ENCODE peak calls at places on chromosomes 7 and 10, in seven cellular contexts. A is stimulated activated CD4-positive, alpha-beta T cell treated with anti-CD3 and anti-CD28 coated beads, Interleukin-1b, Interleukin-23, amount 100 ng/mL, for 24 hours; Q is aorta; R is neuronal stem cell; H is frontal cortex; Y is ACHN; F is anterior cingulate cortex. W is an unnamed sample.

GRCh38 chr10:133315847-133316246 is 7.1 kb downstream of the ZNF511 start:
- DNase-seq in A (no peak), Q (no peak), R (no peak), H (no peak), Y (peak), F (no peak), W (no peak)

GRCh38 chr7:111029574-111030357 is 61.2 kb upstream of the LRRN3 start:
- DNase-seq in A (peak), Q (no peak), R (no peak), H (no peak), Y (no peak), F (no peak), W (no peak)

GRCh38 chr7:151339651-151340377 is 1.8 kb upstream of the NUB1 start:
- DNase-seq in A (no peak), Q (no peak), R (no peak), H (no peak), Y (no peak), F (no peak), W (no peak)

GRCh38 chr10:99555371-99556224 is 22.9 kb downstream of the NKX2-3 start:
- DNase-seq in A (no peak), Q (no peak), R (no peak), H (no peak), Y (no peak), F (no peak), W (no peak)

GRCh38 chr7:70693690-70694356 is 438.1 kb upstream of the GALNT17 start:
- DNase-seq in A (no peak), Q (peak), R (peak), H (peak), Y (no peak), F (peak), W (no peak)

GRCh38 chr7:26187380-26188290 is 12.9 kb downstream of the HNRNPA2B1 start:
- DNase-seq in A (no peak), Q (no peak), R (no peak), H (no peak), Y (no peak), F (no peak), W (no peak)

GRCh38 chr7:17937506-17938115 is 2.7 kb downstream of the SNX13 start:
- DNase-seq in A (no peak), Q (no peak), R (no peak), H (no peak), Y (peak), F (no peak), W (no peak)

GRCh38 chr10:89889610-89890009 is 188.2 kb downstream of the KIF20B start:
- DNase-seq in A (no peak), Q (no peak), R (no peak), H (no peak), Y (no peak), F (no peak), W (no peak)

GRCh38 chr7:80131675-80132435 is 2.8 kb upstream of the GNAI1 start:
- DNase-seq in A (no peak), Q (no peak), R (no peak), H (no peak), Y (no peak), F (no peak), W (no peak)

GRCh38 chr10:89209718-89210117 is 2.6 kb upstream of the CH25H start:
- DNase-seq in A (no peak), Q (no peak), R (no peak), H (no peak), Y (no peak), F (no peak), W (no peak)

GRCh38 chr10:94630017-94630688 is 53.4 kb upstream of the CYP2C18 start:
- DNase-seq in A (no peak), Q (no peak), R (peak), H (peak), Y (peak), F (no peak), W (no peak)

GRCh38 chr7:54542920-54543539 is 855 bp downstream of the VSTM2A start:
- DNase-seq in A (no peak), Q (no peak), R (peak), H (no peak), Y (peak), F (no peak), W (no peak)

GRCh38 chr10:20768849-20769248 is 128.3 kb downstream of the NEBL start:
- DNase-seq in A (no peak), Q (no peak), R (peak), H (no peak), Y (peak), F (no peak), W (no peak)

GRCh38 chr7:118148930-118149329 is 35.0 kb upstream of the LSM8 start:
- DNase-seq in A (no peak), Q (no peak), R (no peak), H (no peak), Y (no peak), F (no peak), W (no peak)

GRCh38 chr10:71378341-71379117 is 18.2 kb upstream of the CDH23 start:
- DNase-seq in A (no peak), Q (no peak), R (no peak), H (no peak), Y (no peak), F (no peak), W (no peak)

GRCh38 chr7:141103847-141104429 is 30.1 kb downstream of the TMEM178B start:
- DNase-seq in A (no peak), Q (no peak), R (no peak), H (no peak), Y (no peak), F (no peak), W (no peak)

GRCh38 chr7:37109016-37109415 is 339.6 kb downstream of the ELMO1 start:
- DNase-seq in A (no peak), Q (no peak), R (no peak), H (no peak), Y (no peak), F (no peak), W (no peak)

GRCh38 chr10:125629758-125630376 is 53.1 kb downstream of the TEX36 start:
- DNase-seq in A (no peak), Q (no peak), R (no peak), H (peak), Y (peak), F (no peak), W (no peak)

GRCh38 chr10:34539533-34540315 is 275.4 kb downstream of the PARD3 start:
- DNase-seq in A (no peak), Q (no peak), R (no peak), H (no peak), Y (peak), F (no peak), W (no peak)

GRCh38 chr10:102865620-102866019 is 3.6 kb upstream of the AS3MT start:
- DNase-seq in A (no peak), Q (no peak), R (no peak), H (no peak), Y (no peak), F (no peak), W (no peak)

GRCh38 chr7:45151967-45152366 is 5.6 kb upstream of the RAMP3 start:
- DNase-seq in A (no peak), Q (no peak), R (no peak), H (no peak), Y (no peak), F (no peak), W (no peak)

GRCh38 chr7:146922777-146923176 is 806.2 kb downstream of the CNTNAP2 start:
- DNase-seq in A (no peak), Q (no peak), R (no peak), H (no peak), Y (no peak), F (no peak), W (no peak)

GRCh38 chr7:36062159-36062815 is 90.8 kb upstream of the EEPD1 start:
- DNase-seq in A (no peak), Q (no peak), R (no peak), H (no peak), Y (no peak), F (no peak), W (no peak)

GRCh38 chr7:38181111-38181510 is 3.1 kb downstream of the STARD3NL start:
- DNase-seq in A (no peak), Q (no peak), R (no peak), H (no peak), Y (no peak), F (no peak), W (no peak)

GRCh38 chr7:48610705-48611104 is 313.6 kb upstream of the CDC14C start:
- DNase-seq in A (no peak), Q (no peak), R (no peak), H (no peak), Y (no peak), F (no peak), W (no peak)

GRCh38 chr7:130063036-130063435 is 7.3 kb upstream of the KLHDC10 start:
- DNase-seq in A (peak), Q (peak), R (peak), H (no peak), Y (peak), F (no peak), W (no peak)

GRCh38 chr7:116736927-116737715 is 65.1 kb downstream of the MET start:
- DNase-seq in A (no peak), Q (no peak), R (no peak), H (no peak), Y (peak), F (no peak), W (no peak)

GRCh38 chr7:46257766-46258448 is 336.8 kb upstream of the IGFBP3 start:
- DNase-seq in A (no peak), Q (no peak), R (no peak), H (no peak), Y (peak), F (no peak), W (no peak)

GRCh38 chr10:59177862-59178235 is 1.4 kb downstream of the PHYHIPL start:
- DNase-seq in A (no peak), Q (no peak), R (no peak), H (no peak), Y (no peak), F (no peak), W (no peak)

GRCh38 chr7:156145996-156146395 is 333.7 kb upstream of the SHH start:
- DNase-seq in A (no peak), Q (no peak), R (no peak), H (no peak), Y (no peak), F (no peak), W (no peak)

GRCh38 chr7:151452680-151453325 is 12.9 kb upstream of the CRYGN start:
- DNase-seq in A (no peak), Q (peak), R (no peak), H (no peak), Y (no peak), F (no peak), W (no peak)

GRCh38 chr7:87316846-87317545 is 28.5 kb upstream of the CROT start:
- DNase-seq in A (no peak), Q (no peak), R (no peak), H (no peak), Y (no peak), F (no peak), W (no peak)

GRCh38 chr10:29642996-29643395 is 8.2 kb upstream of the SVIL start:
- DNase-seq in A (no peak), Q (no peak), R (no peak), H (no peak), Y (no peak), F (no peak), W (no peak)

GRCh38 chr7:76377186-76377918 is 18.6 kb upstream of the YWHAG start:
- DNase-seq in A (no peak), Q (no peak), R (no peak), H (no peak), Y (no peak), F (no peak), W (no peak)

GRCh38 chr7:41817386-41817785 is 114.5 kb upstream of the INHBA start:
- DNase-seq in A (no peak), Q (no peak), R (no peak), H (no peak), Y (peak), F (no peak), W (no peak)

GRCh38 chr10:49649294-49649693 is 30.2 kb upstream of the C10orf53 start:
- DNase-seq in A (no peak), Q (peak), R (no peak), H (no peak), Y (no peak), F (no peak), W (no peak)